ENCODE peak calls at places on chromosomes 4 and X, in five cellular contexts. One of them, this sample, is unnamed.

GRCh38 chr4:76752911-76753494 is 144.9 kb downstream of the SOWAHB start:
- DNase-seq in SHP77: no peak
- DNase-seq in activated T-cell treated with anti-CD3 and anti-CD28 coated beads, Interleukin-2, amount 50 U/mL, for 72 hours: no peak
- DNase-seq in brain microvascular endothelial cell: peak
- DNase-seq in posterior cingulate gyrus: peak
- DNase-seq in this sample: no peak

GRCh38 chr4:159413252-159413941 is 310.5 kb downstream of the RAPGEF2 start:
- DNase-seq in SHP77: peak
- DNase-seq in activated T-cell treated with anti-CD3 and anti-CD28 coated beads, Interleukin-2, amount 50 U/mL, for 72 hours: no peak
- DNase-seq in brain microvascular endothelial cell: no peak
- DNase-seq in posterior cingulate gyrus: no peak
- DNase-seq in this sample: no peak

GRCh38 chrX:85620466-85620865 is 241.0 kb upstream of the POF1B start:
- DNase-seq in SHP77: no peak
- DNase-seq in activated T-cell treated with anti-CD3 and anti-CD28 coated beads, Interleukin-2, amount 50 U/mL, for 72 hours: no peak
- DNase-seq in brain microvascular endothelial cell: no peak
- DNase-seq in posterior cingulate gyrus: peak
- DNase-seq in this sample: no peak

GRCh38 chrX:143472334-143472938 is 44.8 kb downstream of the SPANXN3 start:
- DNase-seq in SHP77: peak
- DNase-seq in activated T-cell treated with anti-CD3 and anti-CD28 coated beads, Interleukin-2, amount 50 U/mL, for 72 hours: no peak
- DNase-seq in brain microvascular endothelial cell: no peak
- DNase-seq in posterior cingulate gyrus: no peak
- DNase-seq in this sample: no peak

GRCh38 chrX:13778916-13779315 is 38.0 kb downstream of the GPM6B start:
- DNase-seq in SHP77: no peak
- DNase-seq in activated T-cell treated with anti-CD3 and anti-CD28 coated beads, Interleukin-2, amount 50 U/mL, for 72 hours: no peak
- DNase-seq in brain microvascular endothelial cell: peak
- DNase-seq in posterior cingulate gyrus: no peak
- DNase-seq in this sample: no peak

GRCh38 chr4:120286813-120287212 is 220.2 kb upstream of the MAD2L1 start:
- DNase-seq in SHP77: no peak
- DNase-seq in activated T-cell treated with anti-CD3 and anti-CD28 coated beads, Interleukin-2, amount 50 U/mL, for 72 hours: no peak
- DNase-seq in brain microvascular endothelial cell: no peak
- DNase-seq in posterior cingulate gyrus: no peak
- DNase-seq in this sample: no peak

GRCh38 chr4:154329268-154329858 is 162.2 kb downstream of the DCHS2 start:
- DNase-seq in SHP77: no peak
- DNase-seq in activated T-cell treated with anti-CD3 and anti-CD28 coated beads, Interleukin-2, amount 50 U/mL, for 72 hours: no peak
- DNase-seq in brain microvascular endothelial cell: no peak
- DNase-seq in posterior cingulate gyrus: peak
- DNase-seq in this sample: no peak

GRCh38 chr4:26135331-26135730 is 185.5 kb upstream of the RBPJ start:
- DNase-seq in SHP77: no peak
- DNase-seq in activated T-cell treated with anti-CD3 and anti-CD28 coated beads, Interleukin-2, amount 50 U/mL, for 72 hours: no peak
- DNase-seq in brain microvascular endothelial cell: no peak
- DNase-seq in posterior cingulate gyrus: no peak
- DNase-seq in this sample: no peak

GRCh38 chrX:119468930-119469635 is 839 bp downstream of the SLC25A5 start:
- DNase-seq in SHP77: peak
- DNase-seq in activated T-cell treated with anti-CD3 and anti-CD28 coated beads, Interleukin-2, amount 50 U/mL, for 72 hours: peak
- DNase-seq in brain microvascular endothelial cell: peak
- DNase-seq in posterior cingulate gyrus: peak
- DNase-seq in this sample: peak

GRCh38 chr4:67288964-67289363 is 256.3 kb downstream of the CENPC start:
- DNase-seq in SHP77: peak
- DNase-seq in activated T-cell treated with anti-CD3 and anti-CD28 coated beads, Interleukin-2, amount 50 U/mL, for 72 hours: peak
- DNase-seq in brain microvascular endothelial cell: peak
- DNase-seq in posterior cingulate gyrus: no peak
- DNase-seq in this sample: no peak

GRCh38 chrX:38215141-38215540 is 5.5 kb downstream of the SRPX start:
- DNase-seq in SHP77: no peak
- DNase-seq in activated T-cell treated with anti-CD3 and anti-CD28 coated beads, Interleukin-2, amount 50 U/mL, for 72 hours: no peak
- DNase-seq in brain microvascular endothelial cell: no peak
- DNase-seq in posterior cingulate gyrus: no peak
- DNase-seq in this sample: no peak

GRCh38 chr4:53012738-53013137 is 150.6 kb downstream of the RASL11B start:
- DNase-seq in SHP77: no peak
- DNase-seq in activated T-cell treated with anti-CD3 and anti-CD28 coated beads, Interleukin-2, amount 50 U/mL, for 72 hours: no peak
- DNase-seq in brain microvascular endothelial cell: no peak
- DNase-seq in posterior cingulate gyrus: no peak
- DNase-seq in this sample: no peak

GRCh38 chrX:14798805-14799397 is 74.0 kb downstream of the FANCB start:
- DNase-seq in SHP77: no peak
- DNase-seq in activated T-cell treated with anti-CD3 and anti-CD28 coated beads, Interleukin-2, amount 50 U/mL, for 72 hours: peak
- DNase-seq in brain microvascular endothelial cell: no peak
- DNase-seq in posterior cingulate gyrus: no peak
- DNase-seq in this sample: no peak

GRCh38 chr4:16775411-16776154 is 122.9 kb downstream of the LDB2 start:
- DNase-seq in SHP77: no peak
- DNase-seq in activated T-cell treated with anti-CD3 and anti-CD28 coated beads, Interleukin-2, amount 50 U/mL, for 72 hours: no peak
- DNase-seq in brain microvascular endothelial cell: no peak
- DNase-seq in posterior cingulate gyrus: no peak
- DNase-seq in this sample: no peak

GRCh38 chr4:182925298-182925738 is 8.1 kb upstream of the DCTD start:
- DNase-seq in SHP77: peak
- DNase-seq in activated T-cell treated with anti-CD3 and anti-CD28 coated beads, Interleukin-2, amount 50 U/mL, for 72 hours: peak
- DNase-seq in brain microvascular endothelial cell: peak
- DNase-seq in posterior cingulate gyrus: peak
- DNase-seq in this sample: peak

GRCh38 chr4:183495182-183495581 is 9.7 kb upstream of the ING2 start:
- DNase-seq in SHP77: no peak
- DNase-seq in activated T-cell treated with anti-CD3 and anti-CD28 coated beads, Interleukin-2, amount 50 U/mL, for 72 hours: no peak
- DNase-seq in brain microvascular endothelial cell: no peak
- DNase-seq in posterior cingulate gyrus: no peak
- DNase-seq in this sample: no peak

GRCh38 chrX:15447985-15448639 is 45.0 kb downstream of the PIR start:
- DNase-seq in SHP77: no peak
- DNase-seq in activated T-cell treated with anti-CD3 and anti-CD28 coated beads, Interleukin-2, amount 50 U/mL, for 72 hours: no peak
- DNase-seq in brain microvascular endothelial cell: no peak
- DNase-seq in posterior cingulate gyrus: no peak
- DNase-seq in this sample: no peak

This sample was measured in substantia nigra.